ENCODE peak calls at places on chromosome 13, in six cellular contexts. X, Z, D, B, H and C are unnamed samples.

GRCh38 chr13:74115138-74115537 is 19.1 kb downstream of the KLF12 start:
- DNase-seq in X (no peak), Z (no peak), D (no peak), B (no peak), H (peak), C (no peak)

GRCh38 chr13:47826481-47826880 is 174.6 kb downstream of the SUCLA2 start:
- DNase-seq in X (no peak), Z (no peak), D (no peak), B (no peak), H (no peak), C (no peak)

GRCh38 chr13:26968431-26969335 is 202.9 kb downstream of the USP12 start:
- DNase-seq in X (peak), Z (no peak), D (no peak), B (no peak), H (no peak), C (peak)

GRCh38 chr13:97198753-97199152 is 23.4 kb upstream of the MBNL2 start:
- DNase-seq in X (no peak), Z (no peak), D (no peak), B (no peak), H (no peak), C (no peak)

GRCh38 chr13:78742659-78743058 is 83.7 kb upstream of the OBI1 start:
- DNase-seq in X (no peak), Z (no peak), D (no peak), B (no peak), H (no peak), C (peak)

GRCh38 chr13:106453101-106453500 is 82.4 kb downstream of the EFNB2 start:
- DNase-seq in X (no peak), Z (no peak), D (no peak), B (no peak), H (no peak), C (no peak)

GRCh38 chr13:36910545-36910944 is 9.5 kb downstream of the SMAD9 start:
- DNase-seq in X (no peak), Z (no peak), D (no peak), B (no peak), H (no peak), C (no peak)

GRCh38 chr13:49409008-49409407 is 34.9 kb downstream of the CAB39L start:
- DNase-seq in X (no peak), Z (no peak), D (no peak), B (no peak), H (no peak), C (no peak)

GRCh38 chr13:109113427-109113826 is 484.0 kb downstream of the MYO16 start:
- DNase-seq in X (no peak), Z (no peak), D (no peak), B (no peak), H (no peak), C (no peak)

GRCh38 chr13:19150226-19150625 is 31.4 kb downstream of the TUBA3C start:
- DNase-seq in X (no peak), Z (no peak), D (no peak), B (no peak), H (no peak), C (no peak)

GRCh38 chr13:97114696-97115095 is 107.4 kb upstream of the MBNL2 start:
- DNase-seq in X (no peak), Z (no peak), D (no peak), B (no peak), H (no peak), C (no peak)

GRCh38 chr13:23634897-23635296 is 64.7 kb downstream of the TNFRSF19 start:
- DNase-seq in X (no peak), Z (no peak), D (no peak), B (no peak), H (no peak), C (no peak)

GRCh38 chr13:99572921-99573320 is 71.6 kb downstream of the TM9SF2 start:
- DNase-seq in X (no peak), Z (no peak), D (no peak), B (no peak), H (peak), C (no peak)

GRCh38 chr13:83327091-83327490 is 555.2 kb downstream of the SLITRK1 start:
- DNase-seq in X (no peak), Z (no peak), D (no peak), B (no peak), H (no peak), C (no peak)

GRCh38 chr13:68929055-68929454 is 1178.6 kb upstream of the ATXN8OS start:
- DNase-seq in X (no peak), Z (no peak), D (no peak), B (no peak), H (no peak), C (no peak)

GRCh38 chr13:49855930-49856329 is 63.4 kb upstream of the KPNA3 start:
- DNase-seq in X (no peak), Z (no peak), D (no peak), B (no peak), H (no peak), C (no peak)

GRCh38 chr13:101917475-101917810 is 465.0 kb downstream of the ITGBL1 start:
- DNase-seq in X (no peak), Z (no peak), D (no peak), B (no peak), H (no peak), C (no peak)

GRCh38 chr13:33931397-33931987 is 113.5 kb downstream of the RFC3 start:
- DNase-seq in X (peak), Z (no peak), D (no peak), B (no peak), H (peak), C (no peak)

GRCh38 chr13:114121496-114122466 is 10.6 kb downstream of the RASA3 start:
- DNase-seq in X (no peak), Z (no peak), D (no peak), B (no peak), H (no peak), C (no peak)